ENCODE peak calls at places on chromosome 1, in six cellular contexts. G is cardiac muscle cell, W is upper lobe of left lung, A is glutamatergic neuron, N is PC-9, U is fibroblast of pulmonary artery. F is an unnamed sample.

GRCh38 chr1:83942914-83943313 is 56.0 kb downstream of the TTLL7 start:
- DNase-seq in G (no peak), W (no peak), A (no peak), N (no peak), U (peak; percentile 85), F (no peak)

GRCh38 chr1:96096138-96097011 is 625.2 kb upstream of the PTBP2 start:
- DNase-seq in G (no peak), W (no peak), A (no peak), N (no peak), U (no peak), F (no peak)

GRCh38 chr1:119675349-119676343 is 27.6 kb upstream of the ZNF697 start:
- DNase-seq in G (peak; percentile 88), W (no peak), A (peak; percentile 76), N (peak; percentile 78), U (peak; percentile 93), F (peak; percentile 73)

GRCh38 chr1:51348147-51348527 is 17.8 kb upstream of the TTC39A start:
- DNase-seq in G (no peak), W (no peak), A (no peak), N (no peak), U (no peak), F (no peak)

GRCh38 chr1:164611754-164612642 is 53.0 kb downstream of the PBX1 start:
- DNase-seq in G (peak; percentile 68), W (no peak), A (no peak), N (peak; percentile 96), U (peak; percentile 82), F (peak; percentile 88)

GRCh38 chr1:24726741-24727140 is 18.5 kb upstream of the CLIC4 start:
- DNase-seq in G (no peak), W (no peak), A (no peak), N (no peak), U (no peak), F (no peak)

GRCh38 chr1:117237701-117238413 is 27.1 kb upstream of the VTCN1 start:
- DNase-seq in G (no peak), W (no peak), A (no peak), N (peak; percentile 86), U (peak; percentile 26), F (peak; percentile 3)

GRCh38 chr1:29517251-29518080 is 281.1 kb downstream of the PTPRU start:
- DNase-seq in G (no peak), W (no peak), A (no peak), N (no peak), U (no peak), F (no peak)

GRCh38 chr1:202034149-202034682 is 23.8 kb downstream of the ELF3 start:
- DNase-seq in G (no peak), W (no peak), A (no peak), N (no peak), U (no peak), F (no peak)

GRCh38 chr1:119367332-119368124 is 1.1 kb upstream of the HAO2 start:
- DNase-seq in G (peak; percentile 44), W (no peak), A (no peak), N (no peak), U (peak; percentile 66), F (no peak)

GRCh38 chr1:229786974-229787610 is 161.0 kb downstream of the URB2 start:
- DNase-seq in G (no peak), W (no peak), A (no peak), N (no peak), U (peak; percentile 3), F (no peak)

GRCh38 chr1:102852583-102852982 is 255.7 kb downstream of the COL11A1 start:
- DNase-seq in G (no peak), W (no peak), A (no peak), N (no peak), U (no peak), F (no peak)
- TF ChIP-seq CTCF in G (peak; percentile 9), W (no peak), A (no peak), N (peak; percentile 23), U (peak; percentile 23), F (no peak)

DNA sequence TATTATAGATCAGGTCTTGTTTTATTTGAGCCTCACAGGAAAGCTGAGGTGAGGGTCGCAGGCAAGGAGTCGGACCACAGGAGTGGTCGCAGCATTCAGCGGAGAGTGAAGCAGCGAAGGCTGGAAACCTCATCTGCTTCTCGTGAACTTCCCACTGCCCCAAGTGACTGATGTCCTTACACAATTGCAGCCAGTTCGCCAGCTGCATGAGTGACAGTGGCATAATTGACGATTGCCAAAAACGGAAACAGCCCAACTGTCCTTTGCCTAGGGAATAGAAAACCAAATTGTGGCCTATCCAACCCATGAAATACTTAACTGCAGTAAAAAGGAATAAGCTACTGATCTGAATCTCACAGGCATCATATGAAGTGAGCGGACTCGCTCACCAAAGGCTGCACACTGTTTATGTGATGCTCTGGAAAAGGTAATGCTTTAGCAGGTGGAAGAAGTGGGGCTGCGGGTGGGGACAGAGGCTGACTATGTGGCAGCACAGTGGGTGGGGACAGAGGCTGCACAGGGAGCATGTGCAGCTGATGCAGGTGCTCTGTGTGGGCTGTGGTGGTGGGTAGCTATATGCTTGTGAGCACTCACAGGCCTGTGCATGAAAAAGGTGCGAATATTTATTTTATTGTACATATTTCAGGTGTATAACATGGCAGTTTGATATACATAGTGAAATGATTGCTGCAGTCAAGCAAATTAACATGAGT is 4.2 kb upstream of the NLRP3 start:
- DNase-seq in G (no peak), W (no peak), A (no peak), N (no peak), U (no peak), F (no peak)
- TF ChIP-seq CTCF in G (no peak), W (no peak), A (no peak), N (no peak), U (no peak), F (no peak)

GRCh38 chr1:221543529-221544120 is 198.3 kb downstream of the DUSP10 start:
- DNase-seq in G (no peak), W (no peak), A (no peak), N (no peak), U (peak; percentile 69), F (no peak)
- TF ChIP-seq CTCF in G (peak; percentile 59), W (no peak), A (no peak), N (peak; percentile 67), U (peak; percentile 68), F (peak; percentile 40)

DNA sequence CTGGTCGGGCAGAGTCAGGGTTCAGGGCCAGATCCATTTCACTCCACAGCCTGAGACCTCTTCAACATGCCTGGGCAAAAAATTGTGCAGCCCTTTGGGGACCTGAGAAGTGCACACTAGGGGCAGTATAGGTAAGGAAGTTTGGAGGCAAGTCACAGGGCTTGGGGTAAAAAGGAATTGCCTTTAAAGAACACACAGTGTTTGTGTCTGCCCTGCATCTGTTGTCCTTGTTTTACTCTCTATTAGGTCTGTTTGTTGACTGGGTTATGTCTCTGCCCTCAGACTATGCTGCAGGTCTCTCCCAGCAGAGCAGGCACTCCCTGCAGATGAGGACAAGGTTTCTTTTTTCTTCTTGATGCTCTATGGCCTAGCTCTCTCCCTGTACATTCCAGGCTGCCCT is 22.0 kb downstream of the LDLRAD2 start:
- DNase-seq in G (no peak), W (no peak), A (no peak), N (no peak), U (no peak), F (no peak)
- TF ChIP-seq CTCF in G (no peak), W (no peak), A (no peak), N (no peak), U (no peak), F (no peak)

DNA sequence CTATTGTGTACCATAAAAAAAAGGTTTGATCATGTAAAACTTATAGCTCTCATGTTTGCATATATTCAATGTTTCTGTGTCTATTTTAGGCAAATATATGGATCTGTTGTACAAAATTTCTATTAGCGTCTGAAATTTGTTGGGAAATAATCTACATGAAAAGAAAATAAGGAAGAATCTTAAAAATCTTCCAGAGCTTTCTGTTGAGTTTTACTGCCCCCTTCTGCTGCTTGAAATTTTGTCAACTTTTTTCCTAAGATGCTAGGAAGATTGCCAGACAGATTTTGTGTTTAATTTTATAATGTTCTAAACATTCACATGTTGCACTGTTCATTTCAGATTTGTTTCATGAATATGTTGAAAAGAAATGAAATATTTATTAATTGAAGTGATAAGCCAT is 2.5 kb upstream of the PTGS2 start:
- DNase-seq in G (no peak), W (no peak), A (no peak), N (no peak), U (peak; percentile 66), F (no peak)
- TF ChIP-seq CTCF in G (peak; percentile 35), W (no peak), A (no peak), N (peak; percentile 16), U (peak; percentile 55), F (peak; percentile 35)

DNA sequence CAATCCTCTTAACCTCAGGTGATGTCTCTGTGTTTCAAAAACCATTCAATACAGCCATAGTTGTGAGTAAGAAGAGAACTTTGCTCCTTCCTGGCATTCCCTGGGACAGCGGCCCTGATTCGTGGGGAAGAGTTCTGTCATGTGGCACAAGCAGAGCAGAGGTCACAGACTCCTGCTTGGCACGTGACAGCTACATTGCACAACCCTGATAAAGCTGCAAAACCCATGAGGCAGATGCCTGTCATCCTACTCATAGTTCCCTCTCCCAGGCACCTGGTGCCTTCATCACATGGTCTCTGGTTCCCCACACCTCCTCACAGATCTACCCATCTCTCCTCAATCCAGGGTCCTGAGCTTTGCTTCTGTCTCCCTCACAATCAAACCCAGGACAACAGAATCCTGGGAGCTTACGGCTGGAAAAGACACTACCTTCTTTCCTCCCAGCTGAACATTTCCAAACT is 70.8 kb downstream of the PLPP3 start:
- DNase-seq in G (no peak), W (no peak), A (no peak), N (peak; percentile 46), U (peak; percentile 55), F (peak; percentile 48)
- TF ChIP-seq CTCF in G (no peak), W (no peak), A (no peak), N (no peak), U (no peak), F (no peak)

F was measured in Calu3.